ENCODE peak calls at places on chromosome 20, in ten cellular contexts. One of them, this sample, is unnamed.

GRCh38 chr20:4697874-4698221 is 23.9 kb upstream of the PRND start:
- DNase-seq in body of pancreas: no peak
- DNase-seq in PC-3: no peak
- DNase-seq in progenitor cell of endocrine pancreas: no peak
- DNase-seq in cardiac fibroblast: no peak
- DNase-seq in activated naive CD4-positive, alpha-beta T cell treated with anti-CD3 and anti-CD28 coated beads, Interleukin-2, amount 10 ng/mL, durations not matched to agents 7 days and 5 days: no peak
- DNase-seq in heart left ventricle: no peak
- DNase-seq in A549: no peak
- DNase-seq in ascending aorta: no peak
- DNase-seq in stimulated activated CD4-positive, alpha-beta T cell treated with anti-CD3 and anti-CD28 coated beads, Interleukin-12 subunit alpha, Interleukin-12 subunit beta, amount 100 ng/mL, for 4 hours: no peak
- DNase-seq in this sample: no peak

GRCh38 chr20:46637861-46638366 is 13.3 kb downstream of the SLC13A3 start:
- DNase-seq in body of pancreas: no peak
- DNase-seq in PC-3: no peak
- DNase-seq in progenitor cell of endocrine pancreas: no peak
- DNase-seq in cardiac fibroblast: no peak
- DNase-seq in activated naive CD4-positive, alpha-beta T cell treated with anti-CD3 and anti-CD28 coated beads, Interleukin-2, amount 10 ng/mL, durations not matched to agents 7 days and 5 days: no peak
- DNase-seq in heart left ventricle: no peak
- DNase-seq in A549: no peak
- DNase-seq in ascending aorta: no peak
- DNase-seq in stimulated activated CD4-positive, alpha-beta T cell treated with anti-CD3 and anti-CD28 coated beads, Interleukin-12 subunit alpha, Interleukin-12 subunit beta, amount 100 ng/mL, for 4 hours: no peak
- DNase-seq in this sample: no peak

GRCh38 chr20:50331469-50332251 is 141.0 kb downstream of the CEBPB start:
- DNase-seq in body of pancreas: peak
- DNase-seq in PC-3: peak
- DNase-seq in progenitor cell of endocrine pancreas: no peak
- DNase-seq in cardiac fibroblast: no peak
- DNase-seq in activated naive CD4-positive, alpha-beta T cell treated with anti-CD3 and anti-CD28 coated beads, Interleukin-2, amount 10 ng/mL, durations not matched to agents 7 days and 5 days: no peak
- DNase-seq in heart left ventricle: peak
- DNase-seq in A549: no peak
- DNase-seq in ascending aorta: no peak
- DNase-seq in stimulated activated CD4-positive, alpha-beta T cell treated with anti-CD3 and anti-CD28 coated beads, Interleukin-12 subunit alpha, Interleukin-12 subunit beta, amount 100 ng/mL, for 4 hours: no peak
- DNase-seq in this sample: no peak

GRCh38 chr20:51562027-51562333 is 19.5 kb upstream of the NFATC2 start:
- DNase-seq in body of pancreas: no peak
- DNase-seq in PC-3: no peak
- DNase-seq in progenitor cell of endocrine pancreas: no peak
- DNase-seq in cardiac fibroblast: no peak
- DNase-seq in activated naive CD4-positive, alpha-beta T cell treated with anti-CD3 and anti-CD28 coated beads, Interleukin-2, amount 10 ng/mL, durations not matched to agents 7 days and 5 days: no peak
- DNase-seq in heart left ventricle: no peak
- DNase-seq in A549: no peak
- DNase-seq in ascending aorta: no peak
- DNase-seq in stimulated activated CD4-positive, alpha-beta T cell treated with anti-CD3 and anti-CD28 coated beads, Interleukin-12 subunit alpha, Interleukin-12 subunit beta, amount 100 ng/mL, for 4 hours: no peak
- DNase-seq in this sample: no peak

GRCh38 chr20:38143238-38143645 is 21.8 kb downstream of the TGM2 start:
- DNase-seq in body of pancreas: peak
- DNase-seq in PC-3: peak
- DNase-seq in progenitor cell of endocrine pancreas: no peak
- DNase-seq in cardiac fibroblast: no peak
- DNase-seq in activated naive CD4-positive, alpha-beta T cell treated with anti-CD3 and anti-CD28 coated beads, Interleukin-2, amount 10 ng/mL, durations not matched to agents 7 days and 5 days: no peak
- DNase-seq in heart left ventricle: no peak
- DNase-seq in A549: peak
- DNase-seq in ascending aorta: no peak
- DNase-seq in stimulated activated CD4-positive, alpha-beta T cell treated with anti-CD3 and anti-CD28 coated beads, Interleukin-12 subunit alpha, Interleukin-12 subunit beta, amount 100 ng/mL, for 4 hours: no peak
- DNase-seq in this sample: no peak

GRCh38 chr20:958936-959815 is 42.9 kb downstream of the RSPO4 start:
- DNase-seq in body of pancreas: no peak
- DNase-seq in PC-3: no peak
- DNase-seq in progenitor cell of endocrine pancreas: no peak
- DNase-seq in cardiac fibroblast: no peak
- DNase-seq in activated naive CD4-positive, alpha-beta T cell treated with anti-CD3 and anti-CD28 coated beads, Interleukin-2, amount 10 ng/mL, durations not matched to agents 7 days and 5 days: no peak
- DNase-seq in heart left ventricle: no peak
- DNase-seq in A549: no peak
- DNase-seq in ascending aorta: no peak
- DNase-seq in stimulated activated CD4-positive, alpha-beta T cell treated with anti-CD3 and anti-CD28 coated beads, Interleukin-12 subunit alpha, Interleukin-12 subunit beta, amount 100 ng/mL, for 4 hours: no peak
- DNase-seq in this sample: no peak

GRCh38 chr20:44104807-44105517 is 82.0 kb downstream of the JPH2 start:
- DNase-seq in body of pancreas: peak
- DNase-seq in PC-3: peak
- DNase-seq in progenitor cell of endocrine pancreas: no peak
- DNase-seq in cardiac fibroblast: peak
- DNase-seq in activated naive CD4-positive, alpha-beta T cell treated with anti-CD3 and anti-CD28 coated beads, Interleukin-2, amount 10 ng/mL, durations not matched to agents 7 days and 5 days: no peak
- DNase-seq in heart left ventricle: no peak
- DNase-seq in A549: peak
- DNase-seq in ascending aorta: no peak
- DNase-seq in stimulated activated CD4-positive, alpha-beta T cell treated with anti-CD3 and anti-CD28 coated beads, Interleukin-12 subunit alpha, Interleukin-12 subunit beta, amount 100 ng/mL, for 4 hours: no peak
- DNase-seq in this sample: no peak

GRCh38 chr20:33693274-33693673 is 7.1 kb upstream of the E2F1 start:
- DNase-seq in body of pancreas: no peak
- DNase-seq in PC-3: no peak
- DNase-seq in progenitor cell of endocrine pancreas: no peak
- DNase-seq in cardiac fibroblast: no peak
- DNase-seq in activated naive CD4-positive, alpha-beta T cell treated with anti-CD3 and anti-CD28 coated beads, Interleukin-2, amount 10 ng/mL, durations not matched to agents 7 days and 5 days: no peak
- DNase-seq in heart left ventricle: no peak
- DNase-seq in A549: no peak
- DNase-seq in ascending aorta: no peak
- DNase-seq in stimulated activated CD4-positive, alpha-beta T cell treated with anti-CD3 and anti-CD28 coated beads, Interleukin-12 subunit alpha, Interleukin-12 subunit beta, amount 100 ng/mL, for 4 hours: no peak
- DNase-seq in this sample: no peak

GRCh38 chr20:58880994-58881752 is 28.7 kb downstream of the GNAS start:
- DNase-seq in body of pancreas: peak
- DNase-seq in PC-3: peak
- DNase-seq in progenitor cell of endocrine pancreas: no peak
- DNase-seq in cardiac fibroblast: no peak
- DNase-seq in activated naive CD4-positive, alpha-beta T cell treated with anti-CD3 and anti-CD28 coated beads, Interleukin-2, amount 10 ng/mL, durations not matched to agents 7 days and 5 days: peak
- DNase-seq in heart left ventricle: no peak
- DNase-seq in A549: no peak
- DNase-seq in ascending aorta: no peak
- DNase-seq in stimulated activated CD4-positive, alpha-beta T cell treated with anti-CD3 and anti-CD28 coated beads, Interleukin-12 subunit alpha, Interleukin-12 subunit beta, amount 100 ng/mL, for 4 hours: no peak
- DNase-seq in this sample: no peak

GRCh38 chr20:2519115-2519815 is 10.6 kb upstream of the ZNF343 start:
- DNase-seq in body of pancreas: no peak
- DNase-seq in PC-3: no peak
- DNase-seq in progenitor cell of endocrine pancreas: no peak
- DNase-seq in cardiac fibroblast: peak
- DNase-seq in activated naive CD4-positive, alpha-beta T cell treated with anti-CD3 and anti-CD28 coated beads, Interleukin-2, amount 10 ng/mL, durations not matched to agents 7 days and 5 days: no peak
- DNase-seq in heart left ventricle: no peak
- DNase-seq in A549: no peak
- DNase-seq in ascending aorta: no peak
- DNase-seq in stimulated activated CD4-positive, alpha-beta T cell treated with anti-CD3 and anti-CD28 coated beads, Interleukin-12 subunit alpha, Interleukin-12 subunit beta, amount 100 ng/mL, for 4 hours: no peak
- DNase-seq in this sample: no peak

GRCh38 chr20:6665161-6665560 is 102.3 kb upstream of the BMP2 start:
- DNase-seq in body of pancreas: no peak
- DNase-seq in PC-3: no peak
- DNase-seq in progenitor cell of endocrine pancreas: no peak
- DNase-seq in cardiac fibroblast: no peak
- DNase-seq in activated naive CD4-positive, alpha-beta T cell treated with anti-CD3 and anti-CD28 coated beads, Interleukin-2, amount 10 ng/mL, durations not matched to agents 7 days and 5 days: no peak
- DNase-seq in heart left ventricle: no peak
- DNase-seq in A549: no peak
- DNase-seq in ascending aorta: no peak
- DNase-seq in stimulated activated CD4-positive, alpha-beta T cell treated with anti-CD3 and anti-CD28 coated beads, Interleukin-12 subunit alpha, Interleukin-12 subunit beta, amount 100 ng/mL, for 4 hours: no peak
- DNase-seq in this sample: no peak

GRCh38 chr20:34891166-34892062 is 15.0 kb downstream of the ACSS2 start:
- DNase-seq in body of pancreas: no peak
- DNase-seq in PC-3: peak
- DNase-seq in progenitor cell of endocrine pancreas: no peak
- DNase-seq in cardiac fibroblast: peak
- DNase-seq in activated naive CD4-positive, alpha-beta T cell treated with anti-CD3 and anti-CD28 coated beads, Interleukin-2, amount 10 ng/mL, durations not matched to agents 7 days and 5 days: peak
- DNase-seq in heart left ventricle: no peak
- DNase-seq in A549: no peak
- DNase-seq in ascending aorta: no peak
- DNase-seq in stimulated activated CD4-positive, alpha-beta T cell treated with anti-CD3 and anti-CD28 coated beads, Interleukin-12 subunit alpha, Interleukin-12 subunit beta, amount 100 ng/mL, for 4 hours: no peak
- DNase-seq in this sample: peak

GRCh38 chr20:58905236-58905635 is 52.7 kb downstream of the GNAS start:
- DNase-seq in body of pancreas: no peak
- DNase-seq in PC-3: no peak
- DNase-seq in progenitor cell of endocrine pancreas: no peak
- DNase-seq in cardiac fibroblast: no peak
- DNase-seq in activated naive CD4-positive, alpha-beta T cell treated with anti-CD3 and anti-CD28 coated beads, Interleukin-2, amount 10 ng/mL, durations not matched to agents 7 days and 5 days: no peak
- DNase-seq in heart left ventricle: no peak
- DNase-seq in A549: no peak
- DNase-seq in ascending aorta: no peak
- DNase-seq in stimulated activated CD4-positive, alpha-beta T cell treated with anti-CD3 and anti-CD28 coated beads, Interleukin-12 subunit alpha, Interleukin-12 subunit beta, amount 100 ng/mL, for 4 hours: no peak
- DNase-seq in this sample: no peak

GRCh38 chr20:62305765-62306431 is 3.1 kb downstream of the ADRM1 start:
- DNase-seq in body of pancreas: no peak
- DNase-seq in PC-3: peak
- DNase-seq in progenitor cell of endocrine pancreas: no peak
- DNase-seq in cardiac fibroblast: no peak
- DNase-seq in activated naive CD4-positive, alpha-beta T cell treated with anti-CD3 and anti-CD28 coated beads, Interleukin-2, amount 10 ng/mL, durations not matched to agents 7 days and 5 days: no peak
- DNase-seq in heart left ventricle: no peak
- DNase-seq in A549: peak
- DNase-seq in ascending aorta: no peak
- DNase-seq in stimulated activated CD4-positive, alpha-beta T cell treated with anti-CD3 and anti-CD28 coated beads, Interleukin-12 subunit alpha, Interleukin-12 subunit beta, amount 100 ng/mL, for 4 hours: no peak
- DNase-seq in this sample: no peak

GRCh38 chr20:62685781-62686555 is 22.7 kb upstream of the NTSR1 start:
- DNase-seq in body of pancreas: peak
- DNase-seq in PC-3: peak
- DNase-seq in progenitor cell of endocrine pancreas: no peak
- DNase-seq in cardiac fibroblast: no peak
- DNase-seq in activated naive CD4-positive, alpha-beta T cell treated with anti-CD3 and anti-CD28 coated beads, Interleukin-2, amount 10 ng/mL, durations not matched to agents 7 days and 5 days: peak
- DNase-seq in heart left ventricle: no peak
- DNase-seq in A549: no peak
- DNase-seq in ascending aorta: peak
- DNase-seq in stimulated activated CD4-positive, alpha-beta T cell treated with anti-CD3 and anti-CD28 coated beads, Interleukin-12 subunit alpha, Interleukin-12 subunit beta, amount 100 ng/mL, for 4 hours: no peak
- DNase-seq in this sample: no peak

GRCh38 chr20:5535211-5535756 is 214.9 kb upstream of the SHLD1 start:
- DNase-seq in body of pancreas: no peak
- DNase-seq in PC-3: no peak
- DNase-seq in progenitor cell of endocrine pancreas: no peak
- DNase-seq in cardiac fibroblast: peak
- DNase-seq in activated naive CD4-positive, alpha-beta T cell treated with anti-CD3 and anti-CD28 coated beads, Interleukin-2, amount 10 ng/mL, durations not matched to agents 7 days and 5 days: no peak
- DNase-seq in heart left ventricle: no peak
- DNase-seq in A549: peak
- DNase-seq in ascending aorta: no peak
- DNase-seq in stimulated activated CD4-positive, alpha-beta T cell treated with anti-CD3 and anti-CD28 coated beads, Interleukin-12 subunit alpha, Interleukin-12 subunit beta, amount 100 ng/mL, for 4 hours: no peak
- DNase-seq in this sample: no peak

GRCh38 chr20:24996449-24997195 is 4.1 kb upstream of the APMAP start:
- DNase-seq in body of pancreas: peak
- DNase-seq in PC-3: no peak
- DNase-seq in progenitor cell of endocrine pancreas: no peak
- DNase-seq in cardiac fibroblast: no peak
- DNase-seq in activated naive CD4-positive, alpha-beta T cell treated with anti-CD3 and anti-CD28 coated beads, Interleukin-2, amount 10 ng/mL, durations not matched to agents 7 days and 5 days: no peak
- DNase-seq in heart left ventricle: no peak
- DNase-seq in A549: no peak
- DNase-seq in ascending aorta: no peak
- DNase-seq in stimulated activated CD4-positive, alpha-beta T cell treated with anti-CD3 and anti-CD28 coated beads, Interleukin-12 subunit alpha, Interleukin-12 subunit beta, amount 100 ng/mL, for 4 hours: no peak
- DNase-seq in this sample: no peak

GRCh38 chr20:297925-298754 is 770 bp downstream of the ZCCHC3 start:
- DNase-seq in body of pancreas: peak
- DNase-seq in PC-3: peak
- DNase-seq in progenitor cell of endocrine pancreas: peak
- DNase-seq in cardiac fibroblast: peak
- DNase-seq in activated naive CD4-positive, alpha-beta T cell treated with anti-CD3 and anti-CD28 coated beads, Interleukin-2, amount 10 ng/mL, durations not matched to agents 7 days and 5 days: peak
- DNase-seq in heart left ventricle: peak
- DNase-seq in A549: peak
- DNase-seq in ascending aorta: no peak
- DNase-seq in stimulated activated CD4-positive, alpha-beta T cell treated with anti-CD3 and anti-CD28 coated beads, Interleukin-12 subunit alpha, Interleukin-12 subunit beta, amount 100 ng/mL, for 4 hours: peak
- DNase-seq in this sample: peak

GRCh38 chr20:57393321-57394086 is 2.3 kb downstream of the RBM38 start:
- DNase-seq in body of pancreas: no peak
- DNase-seq in PC-3: no peak
- DNase-seq in progenitor cell of endocrine pancreas: no peak
- DNase-seq in cardiac fibroblast: no peak
- DNase-seq in activated naive CD4-positive, alpha-beta T cell treated with anti-CD3 and anti-CD28 coated beads, Interleukin-2, amount 10 ng/mL, durations not matched to agents 7 days and 5 days: no peak
- DNase-seq in heart left ventricle: peak
- DNase-seq in A549: no peak
- DNase-seq in ascending aorta: no peak
- DNase-seq in stimulated activated CD4-positive, alpha-beta T cell treated with anti-CD3 and anti-CD28 coated beads, Interleukin-12 subunit alpha, Interleukin-12 subunit beta, amount 100 ng/mL, for 4 hours: no peak
- DNase-seq in this sample: no peak

GRCh38 chr20:54025166-54025835 is 45.1 kb downstream of the BCAS1 start:
- DNase-seq in body of pancreas: no peak
- DNase-seq in PC-3: no peak
- DNase-seq in progenitor cell of endocrine pancreas: no peak
- DNase-seq in cardiac fibroblast: no peak
- DNase-seq in activated naive CD4-positive, alpha-beta T cell treated with anti-CD3 and anti-CD28 coated beads, Interleukin-2, amount 10 ng/mL, durations not matched to agents 7 days and 5 days: no peak
- DNase-seq in heart left ventricle: no peak
- DNase-seq in A549: no peak
- DNase-seq in ascending aorta: no peak
- DNase-seq in stimulated activated CD4-positive, alpha-beta T cell treated with anti-CD3 and anti-CD28 coated beads, Interleukin-12 subunit alpha, Interleukin-12 subunit beta, amount 100 ng/mL, for 4 hours: no peak
- DNase-seq in this sample: no peak

GRCh38 chr20:32456869-32457421 is 98.8 kb downstream of the ASXL1 start:
- DNase-seq in body of pancreas: peak
- DNase-seq in PC-3: peak
- DNase-seq in progenitor cell of endocrine pancreas: peak
- DNase-seq in cardiac fibroblast: peak
- DNase-seq in activated naive CD4-positive, alpha-beta T cell treated with anti-CD3 and anti-CD28 coated beads, Interleukin-2, amount 10 ng/mL, durations not matched to agents 7 days and 5 days: no peak
- DNase-seq in heart left ventricle: peak
- DNase-seq in A549: peak
- DNase-seq in ascending aorta: no peak
- DNase-seq in stimulated activated CD4-positive, alpha-beta T cell treated with anti-CD3 and anti-CD28 coated beads, Interleukin-12 subunit alpha, Interleukin-12 subunit beta, amount 100 ng/mL, for 4 hours: no peak
- DNase-seq in this sample: peak

GRCh38 chr20:18138639-18139583 is 1.2 kb downstream of the KAT14 start:
- DNase-seq in body of pancreas: no peak
- DNase-seq in PC-3: no peak
- DNase-seq in progenitor cell of endocrine pancreas: no peak
- DNase-seq in cardiac fibroblast: peak
- DNase-seq in activated naive CD4-positive, alpha-beta T cell treated with anti-CD3 and anti-CD28 coated beads, Interleukin-2, amount 10 ng/mL, durations not matched to agents 7 days and 5 days: no peak
- DNase-seq in heart left ventricle: no peak
- DNase-seq in A549: no peak
- DNase-seq in ascending aorta: no peak
- DNase-seq in stimulated activated CD4-positive, alpha-beta T cell treated with anti-CD3 and anti-CD28 coated beads, Interleukin-12 subunit alpha, Interleukin-12 subunit beta, amount 100 ng/mL, for 4 hours: no peak
- DNase-seq in this sample: no peak

GRCh38 chr20:45933231-45934045 is 1.0 kb upstream of the PCIF1 start:
- DNase-seq in body of pancreas: peak
- DNase-seq in PC-3: peak
- DNase-seq in progenitor cell of endocrine pancreas: peak
- DNase-seq in cardiac fibroblast: peak
- DNase-seq in activated naive CD4-positive, alpha-beta T cell treated with anti-CD3 and anti-CD28 coated beads, Interleukin-2, amount 10 ng/mL, durations not matched to agents 7 days and 5 days: peak
- DNase-seq in heart left ventricle: peak
- DNase-seq in A549: peak
- DNase-seq in ascending aorta: peak
- DNase-seq in stimulated activated CD4-positive, alpha-beta T cell treated with anti-CD3 and anti-CD28 coated beads, Interleukin-12 subunit alpha, Interleukin-12 subunit beta, amount 100 ng/mL, for 4 hours: peak
- DNase-seq in this sample: peak